ENCODE peak calls at places on chromosomes 5 and 9, in nine cellular contexts. One of them, this sample, is unnamed.

GRCh38 chr9:76020654-76021053 is 130.2 kb downstream of the PCSK5 start:
- DNase-seq in HT-29: no peak
- DNase-seq in HTR-8/SVneo: no peak
- DNase-seq in activated T-cell treated with anti-CD3 and anti-CD28 coated beads, Interleukin-2, amount 50 U/mL, for 48 hours: no peak
- DNase-seq in GM10248: no peak
- DNase-seq in iPS DF 19.7: no peak
- DNase-seq in CD4-positive, CD25-positive, alpha-beta regulatory T cell: no peak
- DNase-seq in glomerular endothelial cell: no peak
- DNase-seq in stimulated activated CD4-positive, alpha-beta T cell treated with anti-CD3 and anti-CD28 coated beads, Interleukin-4, amount 100 ng/mL, for 4 hours: no peak
- DNase-seq in this sample: no peak

GRCh38 chr9:87751423-87751822 is 25.5 kb downstream of the CTSL start:
- DNase-seq in HTR-8/SVneo: no peak
- DNase-seq in HT-29: no peak
- DNase-seq in GM10248: no peak
- DNase-seq in stimulated activated CD4-positive, alpha-beta T cell treated with anti-CD3 and anti-CD28 coated beads, Interleukin-4, amount 100 ng/mL, for 4 hours: no peak
- DNase-seq in glomerular endothelial cell: no peak
- DNase-seq in iPS DF 19.7: no peak
- DNase-seq in CD4-positive, CD25-positive, alpha-beta regulatory T cell: no peak
- DNase-seq in activated T-cell treated with anti-CD3 and anti-CD28 coated beads, Interleukin-2, amount 50 U/mL, for 48 hours: no peak
- DNase-seq in this sample: no peak

GRCh38 chr5:132103380-132103951 is 29.9 kb downstream of the CSF2 start:
- DNase-seq in CD4-positive, CD25-positive, alpha-beta regulatory T cell: peak
- DNase-seq in iPS DF 19.7: no peak
- DNase-seq in GM10248: peak
- DNase-seq in activated T-cell treated with anti-CD3 and anti-CD28 coated beads, Interleukin-2, amount 50 U/mL, for 48 hours: peak
- DNase-seq in glomerular endothelial cell: peak
- DNase-seq in HTR-8/SVneo: peak
- DNase-seq in stimulated activated CD4-positive, alpha-beta T cell treated with anti-CD3 and anti-CD28 coated beads, Interleukin-4, amount 100 ng/mL, for 4 hours: peak
- DNase-seq in HT-29: peak
- DNase-seq in this sample: peak

GRCh38 chr5:132557425-132557805 is 638 bp downstream of the RAD50 start:
- DNase-seq in activated T-cell treated with anti-CD3 and anti-CD28 coated beads, Interleukin-2, amount 50 U/mL, for 48 hours: no peak
- DNase-seq in stimulated activated CD4-positive, alpha-beta T cell treated with anti-CD3 and anti-CD28 coated beads, Interleukin-4, amount 100 ng/mL, for 4 hours: peak
- DNase-seq in HT-29: peak
- DNase-seq in CD4-positive, CD25-positive, alpha-beta regulatory T cell: no peak
- DNase-seq in HTR-8/SVneo: peak
- DNase-seq in GM10248: peak
- DNase-seq in glomerular endothelial cell: no peak
- DNase-seq in iPS DF 19.7: no peak
- DNase-seq in this sample: peak

GRCh38 chr9:7534211-7534935 is 265.2 kb downstream of the DMAC1 start:
- DNase-seq in GM10248: no peak
- DNase-seq in glomerular endothelial cell: no peak
- DNase-seq in CD4-positive, CD25-positive, alpha-beta regulatory T cell: no peak
- DNase-seq in stimulated activated CD4-positive, alpha-beta T cell treated with anti-CD3 and anti-CD28 coated beads, Interleukin-4, amount 100 ng/mL, for 4 hours: no peak
- DNase-seq in activated T-cell treated with anti-CD3 and anti-CD28 coated beads, Interleukin-2, amount 50 U/mL, for 48 hours: peak
- DNase-seq in HT-29: no peak
- DNase-seq in HTR-8/SVneo: no peak
- DNase-seq in iPS DF 19.7: no peak
- DNase-seq in this sample: no peak

GRCh38 chr5:145958463-145958862 is 22.1 kb downstream of the SH3RF2 start:
- DNase-seq in CD4-positive, CD25-positive, alpha-beta regulatory T cell: no peak
- DNase-seq in glomerular endothelial cell: no peak
- DNase-seq in activated T-cell treated with anti-CD3 and anti-CD28 coated beads, Interleukin-2, amount 50 U/mL, for 48 hours: no peak
- DNase-seq in stimulated activated CD4-positive, alpha-beta T cell treated with anti-CD3 and anti-CD28 coated beads, Interleukin-4, amount 100 ng/mL, for 4 hours: no peak
- DNase-seq in HTR-8/SVneo: no peak
- DNase-seq in GM10248: no peak
- DNase-seq in HT-29: no peak
- DNase-seq in iPS DF 19.7: no peak
- DNase-seq in this sample: no peak

GRCh38 chr5:72383280-72384205 is 63.4 kb downstream of the PTCD2 start:
- DNase-seq in HTR-8/SVneo: no peak
- DNase-seq in glomerular endothelial cell: no peak
- DNase-seq in CD4-positive, CD25-positive, alpha-beta regulatory T cell: no peak
- DNase-seq in HT-29: no peak
- DNase-seq in GM10248: no peak
- DNase-seq in activated T-cell treated with anti-CD3 and anti-CD28 coated beads, Interleukin-2, amount 50 U/mL, for 48 hours: no peak
- DNase-seq in iPS DF 19.7: no peak
- DNase-seq in stimulated activated CD4-positive, alpha-beta T cell treated with anti-CD3 and anti-CD28 coated beads, Interleukin-4, amount 100 ng/mL, for 4 hours: no peak
- DNase-seq in this sample: no peak

GRCh38 chr5:179253730-179254129 is 91.5 kb downstream of the ADAMTS2 start:
- DNase-seq in glomerular endothelial cell: no peak
- DNase-seq in iPS DF 19.7: no peak
- DNase-seq in GM10248: no peak
- DNase-seq in CD4-positive, CD25-positive, alpha-beta regulatory T cell: no peak
- DNase-seq in HTR-8/SVneo: no peak
- DNase-seq in HT-29: no peak
- DNase-seq in activated T-cell treated with anti-CD3 and anti-CD28 coated beads, Interleukin-2, amount 50 U/mL, for 48 hours: no peak
- DNase-seq in stimulated activated CD4-positive, alpha-beta T cell treated with anti-CD3 and anti-CD28 coated beads, Interleukin-4, amount 100 ng/mL, for 4 hours: no peak
- DNase-seq in this sample: no peak

GRCh38 chr5:34715711-34716110 is 59.6 kb downstream of the RAI14 start:
- DNase-seq in iPS DF 19.7: no peak
- DNase-seq in HTR-8/SVneo: no peak
- DNase-seq in GM10248: no peak
- DNase-seq in stimulated activated CD4-positive, alpha-beta T cell treated with anti-CD3 and anti-CD28 coated beads, Interleukin-4, amount 100 ng/mL, for 4 hours: no peak
- DNase-seq in CD4-positive, CD25-positive, alpha-beta regulatory T cell: no peak
- DNase-seq in glomerular endothelial cell: peak
- DNase-seq in HT-29: no peak
- DNase-seq in activated T-cell treated with anti-CD3 and anti-CD28 coated beads, Interleukin-2, amount 50 U/mL, for 48 hours: no peak
- DNase-seq in this sample: no peak

GRCh38 chr5:143629871-143630658 is 181.9 kb upstream of the HMHB1 start:
- DNase-seq in HTR-8/SVneo: no peak
- DNase-seq in iPS DF 19.7: no peak
- DNase-seq in HT-29: peak
- DNase-seq in stimulated activated CD4-positive, alpha-beta T cell treated with anti-CD3 and anti-CD28 coated beads, Interleukin-4, amount 100 ng/mL, for 4 hours: no peak
- DNase-seq in CD4-positive, CD25-positive, alpha-beta regulatory T cell: no peak
- DNase-seq in glomerular endothelial cell: no peak
- DNase-seq in GM10248: no peak
- DNase-seq in activated T-cell treated with anti-CD3 and anti-CD28 coated beads, Interleukin-2, amount 50 U/mL, for 48 hours: no peak
- DNase-seq in this sample: no peak

GRCh38 chr9:135582966-135583685 is 21.6 kb downstream of the PAEP start:
- DNase-seq in CD4-positive, CD25-positive, alpha-beta regulatory T cell: no peak
- DNase-seq in iPS DF 19.7: no peak
- DNase-seq in HTR-8/SVneo: no peak
- DNase-seq in GM10248: no peak
- DNase-seq in activated T-cell treated with anti-CD3 and anti-CD28 coated beads, Interleukin-2, amount 50 U/mL, for 48 hours: no peak
- DNase-seq in HT-29: no peak
- DNase-seq in glomerular endothelial cell: no peak
- DNase-seq in stimulated activated CD4-positive, alpha-beta T cell treated with anti-CD3 and anti-CD28 coated beads, Interleukin-4, amount 100 ng/mL, for 4 hours: no peak
- DNase-seq in this sample: no peak

GRCh38 chr5:172798422-172799215 is 27.6 kb upstream of the DUSP1 start:
- DNase-seq in iPS DF 19.7: no peak
- DNase-seq in HTR-8/SVneo: peak
- DNase-seq in CD4-positive, CD25-positive, alpha-beta regulatory T cell: no peak
- DNase-seq in GM10248: peak
- DNase-seq in glomerular endothelial cell: no peak
- DNase-seq in stimulated activated CD4-positive, alpha-beta T cell treated with anti-CD3 and anti-CD28 coated beads, Interleukin-4, amount 100 ng/mL, for 4 hours: no peak
- DNase-seq in HT-29: no peak
- DNase-seq in activated T-cell treated with anti-CD3 and anti-CD28 coated beads, Interleukin-2, amount 50 U/mL, for 48 hours: no peak
- DNase-seq in this sample: no peak